ENCODE peak calls at places on chromosomes 11 and 22, in five cellular contexts. O is MM.1S, R is HCT116, Y is PC-3, W is neural progenitor cell. A is an unnamed sample.

GRCh38 chr11:94297967-94298576 is 6.3 kb upstream of the IZUMO1R start:
- DNase-seq in O (no peak), W (no peak), Y (peak; percentile 24), R (no peak), A (peak; percentile 12)

GRCh38 chr11:60725592-60725991 is 1.1 kb downstream of the MS4A18 start:
- DNase-seq in O (no peak), W (no peak), R (no peak), Y (no peak), A (no peak)

GRCh38 chr22:46592390-46592872 is 27.8 kb upstream of the GRAMD4 start:
- DNase-seq in W (peak; percentile 0), Y (peak; percentile 31), O (peak; percentile 56), R (no peak), A (peak; percentile 89)

GRCh38 chr11:107526197-107526596 is 39.3 kb downstream of the ALKBH8 start:
- DNase-seq in W (no peak), O (no peak), Y (peak; percentile 50), R (no peak), A (no peak)

GRCh38 chr22:46795140-46795539 is 32.7 kb downstream of the TBC1D22A start:
- DNase-seq in W (no peak), Y (no peak), O (no peak), R (no peak), A (no peak)

GRCh38 chr11:132373405-132374141 is 1003.2 kb downstream of the NTM start:
- DNase-seq in R (no peak), O (peak; percentile 6), W (no peak), Y (no peak), A (no peak)

GRCh38 chr11:22433066-22433450 is 94.9 kb downstream of the SLC17A6 start:
- DNase-seq in W (no peak), O (no peak), Y (no peak), R (no peak), A (peak; percentile 47)

GRCh38 chr22:45453764-45454163 is 40.3 kb downstream of the RIBC2 start:
- DNase-seq in O (no peak), W (no peak), R (no peak), Y (no peak), A (peak; percentile 55)

GRCh38 chr11:69868003-69868865 is 49.0 kb upstream of the FGF3 start:
- DNase-seq in R (no peak), W (peak; percentile 90), O (no peak), Y (no peak), A (no peak)

GRCh38 chr11:134528453-134528852 is 116.4 kb upstream of the B3GAT1 start:
- DNase-seq in O (no peak), W (no peak), Y (no peak), R (no peak), A (no peak)

GRCh38 chr11:39374963-39375698 is 2084.3 kb downstream of the LRRC4C start:
- DNase-seq in W (peak; percentile 49), O (peak; percentile 44), R (peak; percentile 10), Y (peak; percentile 67), A (peak; percentile 28)

GRCh38 chr22:28570697-28571373 is 108.8 kb downstream of the TTC28 start:
- DNase-seq in W (no peak), R (no peak), O (no peak), Y (peak; percentile 26), A (no peak)

GRCh38 chr22:25201557-25202273 is 2.1 kb downstream of the CRYBB3 start:
- DNase-seq in R (no peak), Y (no peak), O (no peak), W (no peak), A (no peak)

GRCh38 chr22:17633217-17633997 is 4.9 kb upstream of the ATP6V1E1 start:
- DNase-seq in R (peak; percentile 87), W (no peak), O (no peak), Y (peak; percentile 95), A (peak; percentile 67)

GRCh38 chr22:24510694-24511625 is 15.8 kb downstream of the UPB1 start:
- DNase-seq in O (no peak), W (no peak), R (no peak), Y (no peak), A (peak; percentile 83)

GRCh38 chr11:123920943-123921342 is 18.5 kb upstream of the OR4D5 start:
- DNase-seq in W (no peak), O (no peak), R (no peak), Y (no peak), A (no peak)

GRCh38 chr11:61028135-61028729 is 56.8 kb downstream of the CD6 start:
- DNase-seq in Y (peak; percentile 47), R (no peak), O (no peak), W (no peak), A (no peak)

GRCh38 chr11:35038211-35038930 is 100.6 kb upstream of the CD44 start:
- DNase-seq in O (no peak), R (no peak), W (no peak), Y (peak; percentile 18), A (no peak)

GRCh38 chr11:1015826-1016565 is 20.5 kb downstream of the MUC6 start:
- DNase-seq in Y (no peak), R (no peak), W (no peak), O (no peak), A (no peak)

GRCh38 chr22:42283288-42284229 is 13.1 kb upstream of the TCF20 start:
- DNase-seq in Y (no peak), W (peak; percentile 87), R (no peak), O (no peak), A (peak; percentile 58)

GRCh38 chr11:2461253-2462091 is 16.7 kb downstream of the KCNQ1 start:
- DNase-seq in O (no peak), R (no peak), Y (no peak), W (no peak), A (no peak)

GRCh38 chr22:39153220-39153860 is 860 bp upstream of the CBX7 start:
- DNase-seq in W (peak; percentile 38), Y (no peak), R (no peak), O (no peak), A (peak; percentile 25)
- TF ChIP-seq EZH2 in W (peak; percentile 85), Y (no peak), R (no peak), O (no peak), A (no peak)

GRCh38 chr11:9762531-9762930 is 98.7 kb downstream of the SWAP70 start:
- DNase-seq in W (no peak), O (no peak), R (no peak), Y (no peak), A (no peak)

GRCh38 chr11:9759519-9760179 is 95.8 kb downstream of the SWAP70 start:
- DNase-seq in W (no peak), Y (peak; percentile 96), R (peak; percentile 96), O (no peak), A (peak; percentile 99)

GRCh38 chr11:9763301-9763700 is 99.4 kb downstream of the SWAP70 start:
- DNase-seq in Y (no peak), R (no peak), W (no peak), O (no peak), A (no peak)

GRCh38 chr11:9760180-9760550 is 96.3 kb downstream of the SWAP70 start:
- DNase-seq in R (no peak), Y (peak; percentile 42), O (no peak), W (no peak), A (peak; percentile 97)

GRCh38 chr11:9761441-9761945 is 97.6 kb downstream of the SWAP70 start:
- DNase-seq in Y (no peak), O (no peak), R (no peak), W (no peak), A (no peak)
- TF ChIP-seq EZH2phosphoT487 in Y (no peak), O (no peak), R (no peak), W (no peak), A (no peak)

GRCh38 chr11:14971865-14972580 is at the start of gene CALCA:
- DNase-seq in Y (no peak), O (no peak), W (peak; percentile 57), R (no peak), A (peak; percentile 21)

GRCh38 chr11:14972581-14973490 is 685 bp upstream of the CALCA start:
- DNase-seq in R (no peak), W (peak; percentile 15), Y (no peak), O (no peak), A (no peak)

GRCh38 chr11:14973621-14974020 is 1.5 kb upstream of the CALCA start:
- DNase-seq in Y (no peak), R (no peak), W (peak; percentile 65), O (no peak), A (peak; percentile 47)

GRCh38 chr11:14974723-14975587 is 2.8 kb upstream of the CALCA start:
- DNase-seq in W (peak; percentile 84), Y (peak; percentile 47), R (peak; percentile 54), O (peak; percentile 58), A (peak; percentile 64)

DNA sequence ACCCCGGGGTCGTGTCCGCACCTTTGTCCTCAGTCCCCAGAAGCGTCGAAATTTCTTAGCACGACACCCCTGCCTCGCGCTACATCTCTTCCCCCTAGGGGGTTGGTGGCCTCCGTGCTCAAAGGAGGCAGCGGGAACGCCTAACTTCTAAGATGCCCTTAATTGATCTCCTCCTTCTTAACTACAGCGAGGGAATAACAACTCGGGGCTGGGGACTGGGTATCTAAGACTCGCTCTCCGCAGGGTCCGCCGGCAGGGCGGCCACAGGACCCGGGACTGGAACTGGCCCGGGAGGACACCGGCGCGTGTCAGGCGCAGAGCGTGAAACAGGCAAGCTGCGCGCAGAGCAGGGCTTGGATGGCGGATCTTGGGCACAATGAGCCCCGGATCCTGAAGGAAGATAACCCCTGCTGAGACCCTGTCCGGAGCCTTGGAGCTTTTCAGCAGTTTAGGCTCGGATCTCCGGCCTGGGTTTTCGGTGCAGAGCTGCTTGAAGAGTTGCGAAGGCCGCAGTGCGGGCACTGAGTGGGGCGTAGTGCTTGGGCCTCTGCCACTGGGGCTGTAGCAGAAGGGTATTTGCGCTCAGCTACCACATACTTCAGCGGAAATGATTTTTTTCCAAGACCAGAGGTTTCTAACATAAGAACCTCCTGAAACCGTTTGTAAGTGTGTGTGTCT is 2.0 kb upstream of the CALCA start:
- DNase-seq in R (no peak), O (no peak), W (peak; percentile 78), Y (no peak), A (no peak)
- H3K9ac ChIP-seq in R (no peak overlapping the region), O (no peak overlapping the region), W (no peak overlapping the region), Y (no peak overlapping the region), A (no peak overlapping the region)

GRCh38 chr11:31795706-31796522 is 15.2 kb downstream of the PAX6 start:
- DNase-seq in R (no peak), Y (no peak), W (peak; percentile 77), O (no peak), A (no peak)

GRCh38 chr11:31797227-31798056 is 13.7 kb downstream of the PAX6 start:
- DNase-seq in Y (no peak), O (peak; percentile 1), W (peak; percentile 60), R (no peak), A (no peak)

GRCh38 chr11:31798057-31799035 is 12.8 kb downstream of the PAX6 start:
- DNase-seq in R (no peak), O (no peak), W (peak; percentile 94), Y (no peak), A (peak; percentile 48)

GRCh38 chr11:31794546-31794945 is 16.6 kb downstream of the PAX6 start:
- DNase-seq in Y (no peak), R (no peak), O (no peak), W (peak; percentile 8), A (no peak)

DNA sequence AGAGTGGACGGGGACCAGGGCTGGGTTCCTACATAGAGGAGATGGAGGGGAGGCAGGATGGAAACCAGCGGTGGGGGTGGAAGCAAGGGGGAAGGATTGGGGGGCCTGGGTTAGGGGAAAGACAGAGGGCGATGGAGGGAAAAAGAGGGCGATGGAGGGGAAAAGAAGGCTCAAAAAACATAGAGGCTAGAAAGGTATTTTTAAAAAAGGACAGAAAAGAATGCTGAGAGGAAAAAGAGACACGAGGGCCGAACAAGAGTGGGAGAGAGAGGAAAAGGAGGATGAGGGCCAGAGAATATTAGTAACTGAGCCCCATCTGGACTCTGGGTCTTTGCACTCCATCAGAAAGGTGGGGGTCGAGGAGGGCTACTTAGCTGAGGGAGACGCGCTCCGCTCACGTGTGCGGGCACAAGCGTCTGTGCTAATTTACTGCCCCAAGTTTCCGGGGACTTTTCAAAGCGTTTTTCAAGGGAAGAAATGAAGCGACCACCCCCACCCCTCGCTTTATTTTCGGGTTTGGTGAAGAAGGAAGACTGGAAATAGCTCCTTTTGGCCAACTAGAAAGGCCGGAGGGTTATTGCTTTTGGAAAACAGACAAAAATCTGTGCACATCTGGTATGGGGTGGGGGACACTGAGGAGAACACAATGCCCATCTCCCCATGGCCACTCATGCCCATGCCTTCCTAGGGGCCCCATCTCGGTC is 14.4 kb downstream of the PAX6 start:
- DNase-seq in O (no peak), R (no peak), Y (no peak), W (peak; percentile 53), A (no peak)
- TF ChIP-seq EZH2 in O (no peak), R (no peak), Y (no peak), W (no peak), A (no peak)